ENCODE peak calls at places on chromosomes 13 and 19, in five cellular contexts. H, F, K, I and D are unnamed samples.

GRCh38 chr13:103238441-103238840 is 172.2 kb upstream of the SLC10A2 start:
- DNase-seq in H (no peak), F (no peak), K (no peak), I (peak; percentile 18), D (no peak)

GRCh38 chr19:12000152-12000981 is 35.1 kb downstream of the ZNF433 start:
- DNase-seq in H (no peak), F (peak; percentile 20), K (no peak), I (no peak), D (no peak)

GRCh38 chr19:10748924-10749434 is 31.1 kb downstream of the DNM2 start:
- DNase-seq in H (no peak), F (no peak), K (peak; percentile 76), I (peak; percentile 24), D (no peak)

GRCh38 chr13:30376426-30377311 is 45.6 kb upstream of the UBE2L5 start:
- DNase-seq in H (peak; percentile 33), F (no peak), K (no peak), I (no peak), D (peak; percentile 76)

GRCh38 chr13:41533676-41534075 is 76.3 kb downstream of the RGCC start:
- DNase-seq in H (no peak), F (no peak), K (no peak), I (no peak), D (no peak)

GRCh38 chr19:34041922-34042521 is 130.3 kb upstream of the LSM14A start:
- DNase-seq in H (no peak), F (peak; percentile 77), K (peak; percentile 33), I (no peak), D (peak; percentile 57)

GRCh38 chr19:35767288-35768081 is 7.9 kb upstream of the ARHGAP33 start:
- DNase-seq in H (no peak), F (no peak), K (no peak), I (no peak), D (no peak)

GRCh38 chr13:105814219-105814901 is 721.1 kb downstream of the EFNB2 start:
- DNase-seq in H (peak; percentile 85), F (no peak), K (no peak), I (no peak), D (no peak)

GRCh38 chr19:45499196-45500180 is 1.2 kb downstream of the PPM1N start:
- DNase-seq in H (no peak), F (peak; percentile 67), K (no peak), I (no peak), D (no peak)